ENCODE peak calls at places on chromosomes 6 and 20, in eight cellular contexts. One of them, this sample, is unnamed.

GRCh38 chr6:5453531-5453930 is 192.2 kb downstream of the FARS2 start:
- DNase-seq in lower lobe of right lung: no peak
- DNase-seq in adrenal gland: no peak
- DNase-seq in BE2C: no peak
- DNase-seq in cardiac fibroblast: no peak
- DNase-seq in lower leg skin: no peak
- DNase-seq in foreskin fibroblast: no peak
- DNase-seq in mesothelial cell of epicardium: no peak
- DNase-seq in this sample: no peak

GRCh38 chr20:32139947-32140346 is 30.4 kb downstream of the TM9SF4 start:
- DNase-seq in BE2C: no peak
- DNase-seq in adrenal gland: no peak
- DNase-seq in cardiac fibroblast: no peak
- DNase-seq in foreskin fibroblast: no peak
- DNase-seq in lower lobe of right lung: no peak
- DNase-seq in mesothelial cell of epicardium: no peak
- DNase-seq in lower leg skin: no peak
- DNase-seq in this sample: no peak

GRCh38 chr6:46410330-46410953 is 80.8 kb downstream of the RCAN2 start:
- DNase-seq in lower lobe of right lung: no peak
- DNase-seq in adrenal gland: peak
- DNase-seq in cardiac fibroblast: peak
- DNase-seq in lower leg skin: no peak
- DNase-seq in mesothelial cell of epicardium: no peak
- DNase-seq in foreskin fibroblast: peak
- DNase-seq in BE2C: no peak
- DNase-seq in this sample: peak

GRCh38 chr6:1619666-1620503 is 10.2 kb downstream of the FOXC1 start:
- DNase-seq in foreskin fibroblast: no peak
- DNase-seq in adrenal gland: no peak
- DNase-seq in lower leg skin: no peak
- DNase-seq in cardiac fibroblast: no peak
- DNase-seq in lower lobe of right lung: peak
- DNase-seq in mesothelial cell of epicardium: no peak
- DNase-seq in BE2C: no peak
- DNase-seq in this sample: no peak

GRCh38 chr6:46393940-46394337 is 97.3 kb downstream of the RCAN2 start:
- DNase-seq in cardiac fibroblast: no peak
- DNase-seq in BE2C: no peak
- DNase-seq in mesothelial cell of epicardium: no peak
- DNase-seq in lower lobe of right lung: no peak
- DNase-seq in adrenal gland: no peak
- DNase-seq in foreskin fibroblast: no peak
- DNase-seq in lower leg skin: no peak
- DNase-seq in this sample: no peak

GRCh38 chr6:74931567-74931966 is 274.3 kb downstream of the COL12A1 start:
- DNase-seq in lower leg skin: no peak
- DNase-seq in mesothelial cell of epicardium: no peak
- DNase-seq in foreskin fibroblast: peak
- DNase-seq in BE2C: no peak
- DNase-seq in lower lobe of right lung: no peak
- DNase-seq in adrenal gland: no peak
- DNase-seq in cardiac fibroblast: peak
- DNase-seq in this sample: peak

GRCh38 chr20:51185277-51185676 is 162.4 kb upstream of the KCNG1 start:
- DNase-seq in cardiac fibroblast: no peak
- DNase-seq in foreskin fibroblast: no peak
- DNase-seq in lower lobe of right lung: no peak
- DNase-seq in lower leg skin: peak
- DNase-seq in BE2C: peak
- DNase-seq in mesothelial cell of epicardium: no peak
- DNase-seq in adrenal gland: no peak
- DNase-seq in this sample: no peak

GRCh38 chr6:157329829-157330228 is 6.5 kb upstream of the TMEM242 start:
- DNase-seq in mesothelial cell of epicardium: no peak
- DNase-seq in lower lobe of right lung: no peak
- DNase-seq in foreskin fibroblast: no peak
- DNase-seq in adrenal gland: no peak
- DNase-seq in BE2C: no peak
- DNase-seq in lower leg skin: no peak
- DNase-seq in cardiac fibroblast: peak
- DNase-seq in this sample: peak

GRCh38 chr20:38447251-38447661 is 12.1 kb upstream of the SNHG17 start:
- DNase-seq in cardiac fibroblast: no peak
- DNase-seq in mesothelial cell of epicardium: no peak
- DNase-seq in BE2C: no peak
- DNase-seq in lower leg skin: no peak
- DNase-seq in adrenal gland: no peak
- DNase-seq in lower lobe of right lung: no peak
- DNase-seq in foreskin fibroblast: no peak
- DNase-seq in this sample: no peak

GRCh38 chr20:219290-220115 is 7.6 kb upstream of the DEFB129 start:
- DNase-seq in adrenal gland: no peak
- DNase-seq in lower leg skin: no peak
- DNase-seq in foreskin fibroblast: no peak
- DNase-seq in mesothelial cell of epicardium: no peak
- DNase-seq in lower lobe of right lung: no peak
- DNase-seq in BE2C: no peak
- DNase-seq in cardiac fibroblast: peak
- DNase-seq in this sample: peak

GRCh38 chr6:4647414-4648365 is 128.5 kb upstream of the CDYL start:
- DNase-seq in cardiac fibroblast: peak
- DNase-seq in foreskin fibroblast: peak
- DNase-seq in mesothelial cell of epicardium: peak
- DNase-seq in BE2C: peak
- DNase-seq in adrenal gland: peak
- DNase-seq in lower lobe of right lung: peak
- DNase-seq in lower leg skin: peak
- DNase-seq in this sample: peak

GRCh38 chr6:105883966-105884365 is 202.2 kb upstream of the PRDM1 start:
- DNase-seq in BE2C: no peak
- DNase-seq in lower lobe of right lung: no peak
- DNase-seq in adrenal gland: no peak
- DNase-seq in foreskin fibroblast: no peak
- DNase-seq in mesothelial cell of epicardium: no peak
- DNase-seq in cardiac fibroblast: no peak
- DNase-seq in lower leg skin: no peak
- DNase-seq in this sample: no peak

GRCh38 chr6:134247271-134247833 is 70.6 kb downstream of the SGK1 start:
- DNase-seq in mesothelial cell of epicardium: no peak
- DNase-seq in BE2C: no peak
- DNase-seq in lower lobe of right lung: no peak
- DNase-seq in foreskin fibroblast: no peak
- DNase-seq in lower leg skin: no peak
- DNase-seq in adrenal gland: peak
- DNase-seq in cardiac fibroblast: no peak
- DNase-seq in this sample: peak

GRCh38 chr6:149012040-149012545 is 265.3 kb downstream of the UST start:
- DNase-seq in mesothelial cell of epicardium: no peak
- DNase-seq in adrenal gland: peak
- DNase-seq in BE2C: no peak
- DNase-seq in cardiac fibroblast: peak
- DNase-seq in lower lobe of right lung: no peak
- DNase-seq in foreskin fibroblast: peak
- DNase-seq in lower leg skin: no peak
- DNase-seq in this sample: peak

GRCh38 chr20:32440758-32441078 is 82.6 kb downstream of the ASXL1 start:
- DNase-seq in mesothelial cell of epicardium: peak
- DNase-seq in cardiac fibroblast: no peak
- DNase-seq in BE2C: no peak
- DNase-seq in lower lobe of right lung: no peak
- DNase-seq in adrenal gland: no peak
- DNase-seq in lower leg skin: peak
- DNase-seq in foreskin fibroblast: no peak
- DNase-seq in this sample: no peak

GRCh38 chr6:3406928-3407809 is 49.7 kb downstream of the SLC22A23 start:
- DNase-seq in mesothelial cell of epicardium: no peak
- DNase-seq in BE2C: no peak
- DNase-seq in lower lobe of right lung: no peak
- DNase-seq in adrenal gland: no peak
- DNase-seq in foreskin fibroblast: no peak
- DNase-seq in lower leg skin: no peak
- DNase-seq in cardiac fibroblast: no peak
- DNase-seq in this sample: no peak

GRCh38 chr6:53326372-53327016 is 22.3 kb downstream of the ELOVL5 start:
- DNase-seq in cardiac fibroblast: peak
- DNase-seq in foreskin fibroblast: peak
- DNase-seq in lower leg skin: no peak
- DNase-seq in lower lobe of right lung: no peak
- DNase-seq in BE2C: peak
- DNase-seq in adrenal gland: peak
- DNase-seq in mesothelial cell of epicardium: no peak
- DNase-seq in this sample: peak

GRCh38 chr6:10621847-10622246 is 72.6 kb downstream of the C6orf52 start:
- DNase-seq in adrenal gland: no peak
- DNase-seq in lower leg skin: no peak
- DNase-seq in lower lobe of right lung: no peak
- DNase-seq in mesothelial cell of epicardium: no peak
- DNase-seq in cardiac fibroblast: no peak
- DNase-seq in foreskin fibroblast: no peak
- DNase-seq in BE2C: no peak
- DNase-seq in this sample: no peak

DNA sequence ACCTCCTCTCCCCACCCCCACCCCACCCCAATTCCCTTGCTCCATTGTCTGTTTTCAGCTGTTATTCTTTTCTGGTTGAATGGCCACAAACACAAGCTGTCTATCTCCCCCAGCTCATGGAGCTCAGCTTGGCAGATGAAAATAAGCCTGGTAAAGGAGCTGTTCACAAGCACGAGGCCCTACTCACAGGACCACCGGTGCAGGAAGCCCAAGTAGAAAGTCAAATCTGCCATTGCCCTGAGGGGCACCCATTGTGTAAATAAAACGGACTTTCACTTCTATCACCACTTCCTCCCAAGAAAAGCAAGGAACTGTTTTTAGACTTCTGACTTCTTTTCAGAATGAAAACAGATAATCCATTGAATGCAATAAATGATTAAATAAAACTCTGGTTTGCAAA is 27.8 kb downstream of the RIPOR2 start:
- DNase-seq in adrenal gland: no peak
- DNase-seq in cardiac fibroblast: no peak
- DNase-seq in BE2C: no peak
- DNase-seq in foreskin fibroblast: no peak
- DNase-seq in mesothelial cell of epicardium: no peak
- DNase-seq in lower lobe of right lung: no peak
- DNase-seq in lower leg skin: no peak
- DNase-seq in this sample: no peak
- TF ChIP-seq CTCF in adrenal gland: no peak
- TF ChIP-seq CTCF in cardiac fibroblast: no peak
- TF ChIP-seq CTCF in BE2C: no peak
- TF ChIP-seq CTCF in foreskin fibroblast: no peak
- TF ChIP-seq CTCF in mesothelial cell of epicardium: no peak
- TF ChIP-seq CTCF in lower lobe of right lung: no peak
- TF ChIP-seq CTCF in lower leg skin: no peak
- TF ChIP-seq CTCF in this sample: no peak

DNA sequence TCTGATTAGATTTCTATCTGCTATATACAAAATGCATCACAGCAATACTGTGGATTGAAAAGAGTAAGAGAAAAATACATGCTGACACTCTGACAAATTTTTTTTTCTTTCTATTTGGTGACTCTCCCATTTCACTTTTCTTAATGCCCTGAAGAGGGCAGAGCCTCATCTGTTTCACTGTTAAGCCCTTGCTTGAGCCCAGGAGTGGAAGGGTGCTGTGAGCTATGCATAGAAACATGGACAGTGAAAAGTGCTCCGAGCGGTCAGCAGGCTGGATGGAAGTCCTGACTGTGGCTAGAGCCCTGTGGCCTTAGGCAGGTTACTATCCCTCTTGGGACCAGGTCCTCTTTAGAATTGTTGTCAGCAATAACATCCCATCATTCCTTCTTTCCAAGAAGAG is 17.4 kb upstream of the CSE1L start:
- DNase-seq in cardiac fibroblast: peak
- DNase-seq in foreskin fibroblast: peak
- DNase-seq in lower leg skin: no peak
- DNase-seq in BE2C: peak
- DNase-seq in lower lobe of right lung: no peak
- DNase-seq in adrenal gland: no peak
- DNase-seq in mesothelial cell of epicardium: no peak
- DNase-seq in this sample: peak
- TF ChIP-seq CTCF in cardiac fibroblast: peak
- TF ChIP-seq CTCF in foreskin fibroblast: peak
- TF ChIP-seq CTCF in lower leg skin: no peak
- TF ChIP-seq CTCF in BE2C: peak
- TF ChIP-seq CTCF in lower lobe of right lung: no peak
- TF ChIP-seq CTCF in adrenal gland: peak
- TF ChIP-seq CTCF in mesothelial cell of epicardium: no peak
- TF ChIP-seq CTCF in this sample: peak

DNA sequence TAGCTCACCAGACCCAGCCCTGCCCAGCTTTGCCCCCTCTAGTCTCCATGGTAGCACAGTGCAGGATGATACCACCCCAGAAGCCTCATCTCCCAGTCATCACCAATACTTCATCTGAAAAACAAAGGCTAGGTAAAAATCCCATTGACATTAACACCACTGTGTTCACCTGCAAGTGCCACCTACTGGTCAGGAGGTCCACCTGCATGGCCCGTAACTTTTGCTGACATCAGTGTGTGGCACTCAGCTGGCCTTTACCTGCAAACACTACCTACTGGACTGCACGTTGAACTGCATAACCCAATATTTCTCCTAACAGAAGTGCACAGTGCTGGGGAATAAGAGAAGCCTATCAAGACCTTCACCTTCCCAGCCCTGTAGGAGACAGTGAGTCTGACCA is 234.7 kb upstream of the ADGRB3 start:
- DNase-seq in foreskin fibroblast: no peak
- DNase-seq in adrenal gland: no peak
- DNase-seq in cardiac fibroblast: no peak
- DNase-seq in lower leg skin: no peak
- DNase-seq in BE2C: no peak
- DNase-seq in lower lobe of right lung: no peak
- DNase-seq in mesothelial cell of epicardium: no peak
- DNase-seq in this sample: no peak
- TF ChIP-seq CTCF in foreskin fibroblast: no peak
- TF ChIP-seq CTCF in adrenal gland: no peak
- TF ChIP-seq CTCF in cardiac fibroblast: no peak
- TF ChIP-seq CTCF in lower leg skin: no peak
- TF ChIP-seq CTCF in BE2C: peak
- TF ChIP-seq CTCF in lower lobe of right lung: no peak
- TF ChIP-seq CTCF in mesothelial cell of epicardium: no peak
- TF ChIP-seq CTCF in this sample: no peak

DNA sequence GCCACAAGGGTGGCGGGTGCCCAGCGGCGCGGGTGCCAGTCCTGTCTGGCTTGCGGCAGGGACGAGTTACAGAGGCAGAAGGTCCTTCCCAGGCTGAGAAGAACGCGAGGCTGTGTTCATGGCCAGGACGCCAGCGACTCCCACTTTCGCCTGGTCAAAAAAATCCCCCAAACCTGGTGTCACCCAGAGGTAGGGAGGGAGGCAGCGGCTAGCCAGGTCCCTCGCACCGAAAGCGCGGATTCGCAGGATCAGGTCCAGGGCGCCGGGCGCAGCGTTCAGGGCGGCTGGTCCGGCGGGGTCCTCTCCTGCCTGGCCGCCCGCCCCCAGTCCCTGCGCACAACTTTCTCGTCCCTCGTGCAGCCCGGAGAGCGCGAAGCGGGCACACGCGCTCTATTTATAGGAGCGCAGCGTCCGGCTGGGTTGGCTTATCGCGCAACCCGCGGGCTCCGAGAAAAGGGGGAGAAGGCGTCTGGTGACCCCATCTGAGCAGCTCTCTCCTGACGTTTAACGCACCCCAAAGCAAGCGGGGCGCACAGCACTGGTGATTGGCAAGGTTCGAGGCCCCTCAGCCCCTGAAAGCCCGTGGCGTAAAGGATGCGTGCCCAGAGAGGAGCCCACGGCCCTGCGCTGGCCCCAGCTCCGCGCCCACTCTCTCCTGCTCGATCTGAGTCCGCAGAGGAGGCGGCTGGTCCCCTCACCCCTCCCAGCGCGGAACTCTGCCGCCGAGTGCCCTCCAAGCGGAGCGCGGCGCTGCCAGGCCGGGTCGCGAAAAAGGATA is 519 bp downstream of the CBLN4 start:
- DNase-seq in lower leg skin: no peak
- DNase-seq in cardiac fibroblast: no peak
- DNase-seq in foreskin fibroblast: no peak
- DNase-seq in adrenal gland: no peak
- DNase-seq in mesothelial cell of epicardium: no peak
- DNase-seq in BE2C: no peak
- DNase-seq in lower lobe of right lung: no peak
- DNase-seq in this sample: no peak
- TF ChIP-seq CTCF in lower leg skin: no peak
- TF ChIP-seq CTCF in cardiac fibroblast: no peak
- TF ChIP-seq CTCF in foreskin fibroblast: no peak
- TF ChIP-seq CTCF in adrenal gland: no peak
- TF ChIP-seq CTCF in mesothelial cell of epicardium: no peak
- TF ChIP-seq CTCF in BE2C: no peak
- TF ChIP-seq CTCF in lower lobe of right lung: no peak
- TF ChIP-seq CTCF in this sample: no peak

This sample was measured in mammary epithelial cell.